ENCODE peak calls at places on chromosomes 2 and 18, in five cellular contexts. R, M, Y, S and V are unnamed samples.

GRCh38 chr2:191758420-191759199 is 80.7 kb downstream of the NABP1 start:
- DNase-seq in Y (peak; percentile 73), S (peak; percentile 73), R (peak; percentile 69), M (no peak), V (no peak)

GRCh38 chr18:31555971-31556747 is 35.5 kb upstream of the TTR start:
- DNase-seq in R (peak; percentile 41), M (no peak), S (peak; percentile 73), Y (peak; percentile 59), V (peak; percentile 59)

GRCh38 chr2:1827686-1828085 is 83.4 kb upstream of the PXDN start:
- DNase-seq in R (no peak), S (no peak), M (no peak), Y (no peak), V (no peak)

GRCh38 chr2:20596193-20596972 is 54.5 kb downstream of the HS1BP3 start:
- DNase-seq in R (no peak), S (no peak), Y (peak; percentile 17), M (no peak), V (no peak)

GRCh38 chr2:230899287-230899686 is 25.8 kb downstream of the GPR55 start:
- DNase-seq in R (no peak), M (no peak), S (no peak), Y (no peak), V (no peak)

GRCh38 chr18:10367846-10368245 is 86.6 kb upstream of the APCDD1 start:
- DNase-seq in S (no peak), M (no peak), R (no peak), Y (no peak), V (no peak)

GRCh38 chr2:172599917-172600316 is 44.0 kb downstream of the PDK1 start:
- DNase-seq in R (no peak), S (no peak), M (no peak), Y (no peak), V (no peak)

GRCh38 chr2:76985387-76986136 is 536.6 kb downstream of the LRRTM4 start:
- DNase-seq in R (no peak), Y (no peak), S (no peak), M (no peak), V (no peak)

GRCh38 chr18:74407888-74408287 is 49.2 kb downstream of the DIPK1C start:
- DNase-seq in M (no peak), Y (no peak), S (no peak), R (no peak), V (no peak)

GRCh38 chr2:1736997-1737480 is 7.3 kb downstream of the PXDN start:
- DNase-seq in S (no peak), M (no peak), Y (no peak), R (peak; percentile 69), V (no peak)